ENCODE peak calls at places on chromosomes 4 and X, in six cellular contexts. One of them, this sample, is unnamed. For H3K4me1, the result is how much of the 10 kb centered on the place peaks cover.

GRCh38 chr4:3851881-3852280 is 85.7 kb downstream of the ADRA2C start:
- DNase-seq in CD8-positive, alpha-beta T cell: no peak
- DNase-seq in prostate gland: no peak
- DNase-seq in testis: no peak
- DNase-seq in esophagus squamous epithelium: no peak
- DNase-seq in tibial artery: no peak
- DNase-seq in this sample: no peak

GRCh38 chr4:659851-660250 is 14.2 kb downstream of the ATP5ME start:
- DNase-seq in CD8-positive, alpha-beta T cell: no peak
- DNase-seq in prostate gland: no peak
- DNase-seq in testis: no peak
- DNase-seq in esophagus squamous epithelium: no peak
- DNase-seq in tibial artery: no peak
- DNase-seq in this sample: no peak

GRCh38 chr4:152211936-152212675 is 323.8 kb downstream of the FBXW7 start:
- DNase-seq in esophagus squamous epithelium: no peak
- DNase-seq in prostate gland: no peak
- DNase-seq in testis: no peak
- DNase-seq in CD8-positive, alpha-beta T cell: no peak
- DNase-seq in tibial artery: no peak
- DNase-seq in this sample: no peak

GRCh38 chr4:7335363-7336066 is 99.2 kb downstream of the PSAPL1 start:
- DNase-seq in CD8-positive, alpha-beta T cell: no peak
- DNase-seq in testis: peak
- DNase-seq in prostate gland: peak
- DNase-seq in esophagus squamous epithelium: no peak
- DNase-seq in tibial artery: peak
- DNase-seq in this sample: no peak

GRCh38 chr4:87353592-87353991 is 30.9 kb upstream of the HSD17B13 start:
- DNase-seq in prostate gland: no peak
- DNase-seq in tibial artery: peak
- DNase-seq in CD8-positive, alpha-beta T cell: peak
- DNase-seq in esophagus squamous epithelium: no peak
- DNase-seq in testis: peak
- DNase-seq in this sample: no peak

GRCh38 chr4:9703391-9703790 is 78.0 kb upstream of the DRD5 start:
- DNase-seq in CD8-positive, alpha-beta T cell: peak
- DNase-seq in tibial artery: peak
- DNase-seq in esophagus squamous epithelium: no peak
- DNase-seq in testis: peak
- DNase-seq in prostate gland: peak
- DNase-seq in this sample: no peak

GRCh38 chrX:129980043-129980442 is 2.4 kb upstream of the BCORL1 start:
- DNase-seq in testis: peak
- DNase-seq in CD8-positive, alpha-beta T cell: no peak
- DNase-seq in tibial artery: peak
- DNase-seq in prostate gland: no peak
- DNase-seq in esophagus squamous epithelium: no peak
- DNase-seq in this sample: peak

GRCh38 chr4:16772366-16772850 is 126.0 kb downstream of the LDB2 start:
- DNase-seq in esophagus squamous epithelium: no peak
- DNase-seq in tibial artery: no peak
- DNase-seq in prostate gland: no peak
- DNase-seq in testis: no peak
- DNase-seq in CD8-positive, alpha-beta T cell: no peak
- DNase-seq in this sample: no peak

GRCh38 chr4:152109585-152110509 is 349.0 kb upstream of the GATB start:
- DNase-seq in esophagus squamous epithelium: no peak
- DNase-seq in prostate gland: no peak
- DNase-seq in CD8-positive, alpha-beta T cell: no peak
- DNase-seq in tibial artery: no peak
- DNase-seq in testis: no peak
- DNase-seq in this sample: no peak

GRCh38 chr4:136967069-136967468 is 565.2 kb downstream of the PCDH18 start:
- DNase-seq in prostate gland: no peak
- DNase-seq in esophagus squamous epithelium: no peak
- DNase-seq in testis: no peak
- DNase-seq in CD8-positive, alpha-beta T cell: no peak
- DNase-seq in tibial artery: no peak
- DNase-seq in this sample: no peak

GRCh38 chr4:140243345-140243753 is 89.4 kb upstream of the MAML3 start:
- DNase-seq in CD8-positive, alpha-beta T cell: no peak
- DNase-seq in tibial artery: no peak
- DNase-seq in prostate gland: peak
- DNase-seq in esophagus squamous epithelium: no peak
- DNase-seq in testis: no peak
- DNase-seq in this sample: no peak

GRCh38 chr4:65789341-65789740 is 119.1 kb upstream of the EPHA5 start:
- DNase-seq in tibial artery: no peak
- DNase-seq in prostate gland: no peak
- DNase-seq in CD8-positive, alpha-beta T cell: no peak
- DNase-seq in testis: no peak
- DNase-seq in esophagus squamous epithelium: no peak
- DNase-seq in this sample: no peak

DNA sequence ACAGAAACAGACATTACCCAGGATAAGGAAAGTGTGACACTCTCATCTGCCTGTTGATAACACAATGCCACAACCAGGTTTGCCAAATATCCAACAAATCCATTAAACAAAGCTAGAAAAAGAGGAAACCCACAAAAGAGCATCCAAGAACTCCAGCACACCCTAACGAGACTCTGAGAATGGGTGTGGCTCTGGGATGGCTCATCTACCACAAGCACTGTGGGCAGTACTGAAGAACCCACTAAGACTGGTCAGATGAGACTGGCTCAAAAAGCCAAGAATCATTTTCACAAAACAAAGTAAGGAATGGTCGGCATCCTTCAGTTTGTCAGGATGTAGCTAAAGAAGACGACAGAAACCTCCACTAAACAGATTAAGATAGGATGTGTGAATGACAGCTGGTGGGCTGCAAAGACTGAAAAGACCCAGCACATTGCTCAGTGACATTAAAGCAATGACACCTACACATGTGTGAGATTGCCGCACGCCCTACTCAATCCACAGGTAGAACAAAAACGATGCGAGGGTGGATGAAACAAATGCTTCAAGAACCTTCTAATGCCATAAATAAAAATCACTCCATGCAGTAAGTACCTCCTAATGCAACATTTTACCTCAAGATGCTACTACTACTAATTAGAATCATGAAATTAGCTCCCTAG is 14.6 kb downstream of the ATP8A1 start:
- DNase-seq in CD8-positive, alpha-beta T cell: no peak
- DNase-seq in testis: no peak
- DNase-seq in esophagus squamous epithelium: no peak
- DNase-seq in tibial artery: no peak
- DNase-seq in prostate gland: no peak
- DNase-seq in this sample: no peak
- H3K4me1 ChIP-seq in CD8-positive, alpha-beta T cell: half or more
- H3K4me1 ChIP-seq in testis: under half
- H3K4me1 ChIP-seq in esophagus squamous epithelium: under half
- H3K4me1 ChIP-seq in tibial artery: under half
- H3K4me1 ChIP-seq in prostate gland: under half
- H3K4me1 ChIP-seq in this sample: under half

GRCh38 chrX:13094374-13094773 is 50.0 kb upstream of the FAM9C start:
- DNase-seq in testis: no peak
- DNase-seq in CD8-positive, alpha-beta T cell: no peak
- DNase-seq in prostate gland: no peak
- DNase-seq in esophagus squamous epithelium: no peak
- DNase-seq in tibial artery: no peak
- DNase-seq in this sample: no peak

GRCh38 chrX:13091111-13091765 is 46.8 kb upstream of the FAM9C start:
- DNase-seq in CD8-positive, alpha-beta T cell: no peak
- DNase-seq in esophagus squamous epithelium: no peak
- DNase-seq in tibial artery: no peak
- DNase-seq in testis: no peak
- DNase-seq in prostate gland: no peak
- DNase-seq in this sample: no peak

GRCh38 chrX:13094780-13095425 is 50.5 kb upstream of the FAM9C start:
- DNase-seq in CD8-positive, alpha-beta T cell: no peak
- DNase-seq in esophagus squamous epithelium: no peak
- DNase-seq in prostate gland: no peak
- DNase-seq in testis: peak
- DNase-seq in tibial artery: no peak
- DNase-seq in this sample: no peak

GRCh38 chrX:13092455-13092941 is 48.1 kb upstream of the FAM9C start:
- DNase-seq in CD8-positive, alpha-beta T cell: peak
- DNase-seq in tibial artery: no peak
- DNase-seq in prostate gland: no peak
- DNase-seq in esophagus squamous epithelium: peak
- DNase-seq in testis: no peak
- DNase-seq in this sample: peak

DNA sequence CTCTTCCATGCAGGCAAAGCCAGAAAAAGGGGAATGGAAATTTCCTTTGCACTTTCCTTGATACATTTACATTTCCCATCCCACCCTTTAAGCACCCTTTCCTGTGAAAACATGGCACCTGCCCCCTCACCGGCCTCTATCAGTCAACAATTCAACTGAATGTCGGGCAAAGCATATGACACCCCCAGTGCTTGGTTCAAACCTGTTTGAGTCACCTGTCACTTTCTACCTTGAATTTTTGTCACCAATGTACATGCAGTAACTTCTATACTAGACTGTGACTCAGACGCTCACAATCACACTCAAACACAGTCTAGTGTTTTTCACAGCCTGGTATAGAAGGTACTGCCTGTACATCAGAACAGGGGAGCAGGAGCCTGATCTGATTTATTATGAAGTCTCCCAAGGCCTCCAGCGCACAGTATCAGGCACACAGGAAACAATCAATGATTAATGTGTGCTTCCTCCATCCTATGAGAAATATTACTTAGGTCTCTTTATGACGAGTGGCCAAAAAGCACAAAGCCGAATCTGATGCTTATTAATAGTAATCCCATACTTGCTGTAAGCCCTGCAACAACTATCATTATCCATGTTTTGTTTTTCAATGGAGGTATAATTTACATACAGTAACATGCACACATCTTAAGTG is 49.2 kb upstream of the FAM9C start:
- DNase-seq in CD8-positive, alpha-beta T cell: no peak
- DNase-seq in prostate gland: no peak
- DNase-seq in esophagus squamous epithelium: no peak
- DNase-seq in tibial artery: no peak
- DNase-seq in testis: no peak
- DNase-seq in this sample: no peak
- H3K27ac ChIP-seq in CD8-positive, alpha-beta T cell: peak
- H3K27ac ChIP-seq in prostate gland: no peak
- H3K27ac ChIP-seq in esophagus squamous epithelium: peak
- H3K27ac ChIP-seq in tibial artery: no peak
- H3K27ac ChIP-seq in testis: no peak
- H3K27ac ChIP-seq in this sample: no peak

GRCh38 chr4:38931125-38931524 is 63.5 kb downstream of the FAM114A1 start:
- DNase-seq in prostate gland: no peak
- DNase-seq in tibial artery: no peak
- DNase-seq in testis: no peak
- DNase-seq in CD8-positive, alpha-beta T cell: no peak
- DNase-seq in esophagus squamous epithelium: no peak
- DNase-seq in this sample: no peak
- H3K4me1 ChIP-seq in prostate gland: under half
- H3K4me1 ChIP-seq in tibial artery: under half
- H3K4me1 ChIP-seq in testis: under half
- H3K4me1 ChIP-seq in CD8-positive, alpha-beta T cell: under half
- H3K4me1 ChIP-seq in esophagus squamous epithelium: under half
- H3K4me1 ChIP-seq in this sample: under half

DNA sequence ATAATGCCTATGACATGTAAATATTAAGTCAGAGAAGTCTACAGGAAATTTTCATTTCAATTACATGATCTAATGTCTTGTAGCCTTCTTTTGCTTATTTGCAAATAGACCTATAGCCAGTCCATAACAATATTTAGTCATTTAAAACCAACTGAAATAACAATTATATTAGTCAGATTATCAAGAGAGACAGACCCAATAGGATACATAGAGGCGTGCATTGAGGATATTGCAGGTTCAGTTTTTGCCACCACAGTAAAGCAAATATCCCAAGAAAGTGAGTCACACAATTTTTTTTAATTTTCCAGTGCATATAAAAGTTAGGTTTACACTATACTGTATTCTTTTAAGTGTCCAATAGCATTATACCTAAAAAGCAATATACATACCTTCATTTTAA is 349.7 kb upstream of the ATOH1 start:
- DNase-seq in esophagus squamous epithelium: no peak
- DNase-seq in prostate gland: no peak
- DNase-seq in tibial artery: no peak
- DNase-seq in testis: no peak
- DNase-seq in CD8-positive, alpha-beta T cell: no peak
- DNase-seq in this sample: no peak
- H3K27ac ChIP-seq in esophagus squamous epithelium: no peak
- H3K27ac ChIP-seq in prostate gland: no peak
- H3K27ac ChIP-seq in tibial artery: no peak
- H3K27ac ChIP-seq in testis: no peak
- H3K27ac ChIP-seq in CD8-positive, alpha-beta T cell: no peak
- H3K27ac ChIP-seq in this sample: no peak

GRCh38 chr4:78552398-78553396 is 1.1 kb downstream of the ANXA3 start:
- DNase-seq in CD8-positive, alpha-beta T cell: no peak
- DNase-seq in testis: no peak
- DNase-seq in tibial artery: no peak
- DNase-seq in prostate gland: peak
- DNase-seq in esophagus squamous epithelium: no peak
- DNase-seq in this sample: no peak

GRCh38 chr4:78551420-78552351 is at the start of gene ANXA3:
- DNase-seq in CD8-positive, alpha-beta T cell: no peak
- DNase-seq in testis: no peak
- DNase-seq in prostate gland: peak
- DNase-seq in tibial artery: no peak
- DNase-seq in esophagus squamous epithelium: no peak
- DNase-seq in this sample: no peak

GRCh38 chr4:78557841-78558240 is 6.3 kb downstream of the ANXA3 start:
- DNase-seq in prostate gland: peak
- DNase-seq in CD8-positive, alpha-beta T cell: no peak
- DNase-seq in tibial artery: no peak
- DNase-seq in testis: no peak
- DNase-seq in esophagus squamous epithelium: no peak
- DNase-seq in this sample: no peak

GRCh38 chr4:78556655-78557054 is 5.1 kb downstream of the ANXA3 start:
- DNase-seq in CD8-positive, alpha-beta T cell: no peak
- DNase-seq in esophagus squamous epithelium: no peak
- DNase-seq in tibial artery: no peak
- DNase-seq in testis: no peak
- DNase-seq in prostate gland: no peak
- DNase-seq in this sample: no peak

GRCh38 chr4:78553526-78554060 is 2.0 kb downstream of the ANXA3 start:
- DNase-seq in tibial artery: no peak
- DNase-seq in prostate gland: no peak
- DNase-seq in CD8-positive, alpha-beta T cell: no peak
- DNase-seq in esophagus squamous epithelium: no peak
- DNase-seq in testis: no peak
- DNase-seq in this sample: no peak
- H3K4me1 ChIP-seq in tibial artery: under half
- H3K4me1 ChIP-seq in prostate gland: under half
- H3K4me1 ChIP-seq in CD8-positive, alpha-beta T cell: under half
- H3K4me1 ChIP-seq in esophagus squamous epithelium: under half
- H3K4me1 ChIP-seq in testis: under half
- H3K4me1 ChIP-seq in this sample: under half

GRCh38 chr4:76705497-76705896 is 192.4 kb downstream of the SOWAHB start:
- DNase-seq in testis: no peak
- DNase-seq in prostate gland: no peak
- DNase-seq in esophagus squamous epithelium: no peak
- DNase-seq in CD8-positive, alpha-beta T cell: no peak
- DNase-seq in tibial artery: no peak
- DNase-seq in this sample: no peak
- H3K27ac ChIP-seq in testis: no peak
- H3K27ac ChIP-seq in prostate gland: peak
- H3K27ac ChIP-seq in esophagus squamous epithelium: peak
- H3K27ac ChIP-seq in CD8-positive, alpha-beta T cell: no peak
- H3K27ac ChIP-seq in tibial artery: peak
- H3K27ac ChIP-seq in this sample: peak

GRCh38 chrX:65687367-65687766 is 19.9 kb downstream of the MSN start:
- DNase-seq in prostate gland: no peak
- DNase-seq in CD8-positive, alpha-beta T cell: no peak
- DNase-seq in tibial artery: no peak
- DNase-seq in esophagus squamous epithelium: no peak
- DNase-seq in testis: no peak
- DNase-seq in this sample: no peak
- H3K4me1 ChIP-seq in prostate gland: under half
- H3K4me1 ChIP-seq in CD8-positive, alpha-beta T cell: half or more
- H3K4me1 ChIP-seq in tibial artery: under half
- H3K4me1 ChIP-seq in esophagus squamous epithelium: half or more
- H3K4me1 ChIP-seq in testis: under half
- H3K4me1 ChIP-seq in this sample: under half